ENCODE peak calls at places on chromosome 3, in six cellular contexts. I is tibial artery, T is GM12878, O is endodermal cell, M is IMR-90, Y is PC-3. L is an unnamed sample.
A peak's percentile ranks its signal among the peaks of the same experiment; 100 is the strongest.

GRCh38 chr3:177610262-177610661 is 413.0 kb upstream of the TBL1XR1 start:
- DNase-seq in I (no peak), Y (no peak), T (no peak), O (peak; percentile 43), M (no peak), L (no peak)

GRCh38 chr3:45011756-45012441 is 14.2 kb upstream of the CLEC3B start:
- DNase-seq in Y (no peak), O (no peak), M (peak; percentile 91), I (peak; percentile 75), T (no peak), L (peak; percentile 89)

GRCh38 chr3:171261487-171261886 is 198.7 kb downstream of the TNIK start:
- DNase-seq in T (no peak), Y (peak; percentile 78), M (peak; percentile 24), O (no peak), I (no peak), L (no peak)

GRCh38 chr3:27559835-27560234 is 75.7 kb upstream of the SLC4A7 start:
- DNase-seq in I (peak; percentile 72), O (no peak), M (peak; percentile 88), Y (no peak), T (no peak), L (no peak)

GRCh38 chr3:38117163-38117716 is 19.7 kb downstream of the ACAA1 start:
- DNase-seq in I (no peak), T (no peak), O (no peak), Y (peak; percentile 36), M (no peak), L (peak; percentile 64)

GRCh38 chr3:56467108-56467507 is 1.2 kb downstream of the ERC2 start:
- DNase-seq in Y (peak; percentile 87), M (peak; percentile 43), T (no peak), I (no peak), O (peak; percentile 97), L (no peak)

GRCh38 chr3:72848703-72849081 is 447 bp upstream of the SHQ1 start:
- DNase-seq in M (no peak), O (no peak), T (peak; percentile 71), I (no peak), Y (no peak), L (no peak)

GRCh38 chr3:159824341-159824740 is 164.3 kb upstream of the IL12A start:
- DNase-seq in O (no peak), I (no peak), T (no peak), M (peak; percentile 90), Y (peak; percentile 96), L (no peak)

GRCh38 chr3:69020857-69021256 is 7.4 kb upstream of the EOGT start:
- DNase-seq in T (no peak), Y (no peak), M (no peak), O (no peak), I (no peak), L (no peak)

GRCh38 chr3:14915636-14916222 is 31.7 kb upstream of the NR2C2 start:
- DNase-seq in M (no peak), Y (no peak), O (no peak), I (no peak), T (no peak), L (no peak)

GRCh38 chr3:124986153-124987143 is 51.9 kb upstream of the MUC13 start:
- DNase-seq in M (peak; percentile 96), I (peak; percentile 40), T (no peak), Y (peak; percentile 89), O (peak; percentile 75), L (no peak)

GRCh38 chr3:56693750-56694149 is 10.7 kb upstream of the TASOR start:
- DNase-seq in M (no peak), O (no peak), Y (no peak), I (peak; percentile 56), T (no peak), L (peak; percentile 69)

GRCh38 chr3:181725830-181726229 is 14.1 kb downstream of the SOX2 start:
- DNase-seq in O (peak; percentile 63), Y (no peak), I (no peak), M (no peak), T (no peak), L (no peak)

GRCh38 chr3:47573190-47574172 is 5.2 kb downstream of the CSPG5 start:
- DNase-seq in I (no peak), T (no peak), Y (no peak), M (no peak), O (no peak), L (no peak)

GRCh38 chr3:26624209-26624775 is 1.7 kb downstream of the LRRC3B start:
- DNase-seq in O (peak; percentile 76), I (no peak), T (no peak), M (no peak), Y (no peak), L (no peak)

GRCh38 chr3:64417816-64418215 is 192.6 kb upstream of the PRICKLE2 start:
- DNase-seq in M (peak; percentile 52), O (peak; percentile 72), T (peak; percentile 33), Y (no peak), I (no peak), L (no peak)

GRCh38 chr3:73622135-73622534 is 2.6 kb downstream of the PDZRN3 start:
- DNase-seq in M (peak; percentile 47), T (no peak), Y (no peak), I (peak; percentile 45), O (peak; percentile 66), L (peak; percentile 68)

GRCh38 chr3:90080988-90081387 is 973.6 kb downstream of the EPHA3 start:
- DNase-seq in O (peak; percentile 63), T (no peak), Y (no peak), M (no peak), I (no peak), L (no peak)

GRCh38 chr3:167913218-167913902 is 177.8 kb downstream of the SERPINI1 start:
- DNase-seq in I (no peak), O (peak; percentile 68), Y (peak; percentile 46), M (peak; percentile 3), T (no peak), L (no peak)

GRCh38 chr3:30510596-30510995 is 95.8 kb upstream of the TGFBR2 start:
- DNase-seq in Y (peak; percentile 71), I (no peak), M (peak; percentile 55), O (no peak), T (no peak), L (no peak)

GRCh38 chr3:76585794-76586392 is 454.0 kb upstream of the ROBO2 start:
- DNase-seq in O (no peak), I (no peak), M (peak; percentile 32), Y (peak; percentile 50), T (no peak), L (no peak)

GRCh38 chr3:139827833-139828232 is 107.2 kb upstream of the CLSTN2 start:
- DNase-seq in T (no peak), O (no peak), M (no peak), Y (no peak), I (no peak), L (no peak)

GRCh38 chr3:78483070-78483469 is 1284.7 kb downstream of the ROBO1 start:
- DNase-seq in T (no peak), M (no peak), O (no peak), I (no peak), Y (no peak), L (no peak)

GRCh38 chr3:129973853-129974252 is 667 bp upstream of the TRH start:
- DNase-seq in I (no peak), T (no peak), Y (no peak), O (no peak), M (no peak), L (no peak)

GRCh38 chr3:158802399-158803023 is 657 bp downstream of the MFSD1 start:
- DNase-seq in I (peak; percentile 36), T (no peak), O (no peak), Y (no peak), M (peak; percentile 23), L (no peak)

GRCh38 chr3:28576590-28577220 is 228.1 kb upstream of the AZI2 start:
- DNase-seq in M (no peak), T (no peak), Y (no peak), O (peak; percentile 61), I (no peak), L (no peak)

GRCh38 chr3:144549161-144549560 is 577.5 kb downstream of the DIPK2A start:
- DNase-seq in Y (peak; percentile 7), T (no peak), O (no peak), M (no peak), I (no peak), L (no peak)

GRCh38 chr3:178284180-178284579 is 252.1 kb upstream of the KCNMB2 start:
- DNase-seq in T (no peak), I (no peak), O (no peak), Y (no peak), M (no peak), L (no peak)

GRCh38 chr3:152317956-152318355 is 49.2 kb downstream of the MBNL1 start:
- DNase-seq in Y (peak; percentile 63), I (no peak), O (no peak), M (peak; percentile 87), T (no peak), L (no peak)

GRCh38 chr3:36305929-36306520 is 74.3 kb upstream of the STAC start:
- DNase-seq in Y (peak; percentile 74), T (no peak), M (no peak), O (no peak), I (no peak), L (no peak)

DNA sequence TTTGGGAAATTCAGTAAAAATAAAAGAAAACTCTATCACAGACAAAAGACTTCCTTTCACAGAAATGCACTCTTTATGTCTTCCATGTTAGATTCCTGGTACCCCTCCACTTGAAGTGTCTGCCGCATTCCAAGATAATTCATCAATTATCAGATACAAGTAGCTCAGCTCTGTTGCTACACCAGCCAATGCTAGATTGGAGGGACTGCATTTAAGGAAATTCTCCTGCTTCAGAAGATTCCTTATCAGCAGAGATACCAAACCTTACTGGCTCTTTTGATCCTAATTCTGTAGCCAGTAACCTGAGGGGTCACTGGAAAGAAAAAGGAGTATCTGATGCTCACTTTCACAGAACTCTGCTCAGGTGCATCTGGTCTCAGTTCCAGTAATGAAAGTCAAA is 63.9 kb downstream of the TM4SF4 start:
- DNase-seq in Y (no peak), I (no peak), O (no peak), M (no peak), T (no peak), L (no peak)
- H3K4me1 ChIP-seq in Y (peaks cover 15% of the 10 kb centered on the region), I (peaks cover 35% of the 10 kb centered on the region), O (peaks cover 25% of the 10 kb centered on the region), M (peaks cover 39% of the 10 kb centered on the region), T (no peaks in the 10 kb centered on the region), L (peaks cover 53% of the 10 kb centered on the region)

GRCh38 chr3:193801094-193801493 is 208.1 kb downstream of the OPA1 start:
- DNase-seq in T (no peak), Y (no peak), M (no peak), I (no peak), O (no peak), L (no peak)
- H3K27ac ChIP-seq in T (no peak overlapping the region), Y (no peak overlapping the region), M (no peak overlapping the region), I (no peak overlapping the region), O (no peak overlapping the region), L (no peak overlapping the region)

DNA sequence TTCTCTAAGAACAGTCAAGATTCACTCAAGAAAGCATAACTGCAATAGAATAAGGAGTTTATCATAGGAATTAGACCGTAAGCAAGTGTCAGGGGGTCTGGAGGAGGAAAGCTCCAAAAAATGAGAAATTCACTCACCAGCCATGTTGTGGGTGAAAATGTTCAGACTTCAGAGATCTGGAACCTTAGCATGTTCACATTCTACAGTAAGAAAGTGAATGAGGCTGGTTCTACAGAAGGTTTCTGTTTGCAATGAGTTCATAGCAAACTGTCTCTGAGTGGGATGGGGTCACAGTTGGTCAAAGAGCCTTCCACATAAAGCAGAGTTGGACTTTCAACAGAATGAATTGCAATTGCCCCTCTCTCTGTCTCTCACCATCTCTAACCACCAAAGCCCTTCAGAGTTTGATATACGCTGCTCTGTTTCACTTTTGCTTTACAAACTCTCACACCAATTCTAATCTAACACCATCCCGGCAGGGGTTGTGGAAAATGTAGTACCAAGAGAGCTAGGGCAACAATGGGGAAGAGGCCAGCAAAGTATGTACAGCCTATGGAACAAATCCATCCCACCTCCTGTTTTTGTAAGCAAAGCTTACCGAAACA is 581.8 kb upstream of the UBE2E2 start:
- DNase-seq in T (no peak), I (no peak), Y (no peak), O (no peak), M (no peak), L (no peak)
- H3K4me1 ChIP-seq in T (no peaks in the 10 kb centered on the region), I (no peaks in the 10 kb centered on the region), Y (peaks cover 4% of the 10 kb centered on the region), O (no peaks in the 10 kb centered on the region), M (no peaks in the 10 kb centered on the region), L (no peaks in the 10 kb centered on the region)

GRCh38 chr3:111084911-111085310 is 13.3 kb downstream of the NECTIN3 start:
- DNase-seq in I (no peak), O (no peak), M (no peak), T (no peak), Y (no peak), L (no peak)
- H3K27ac ChIP-seq in I (no peak overlapping the region), O (no peak overlapping the region), M (no peak overlapping the region), T (no peak overlapping the region), Y (no peak overlapping the region), L (peak overlapping the region; percentile 23)